ENCODE peak calls at places on chromosomes 2 and 18, in eight cellular contexts. H is psoas muscle, Q is cardiac fibroblast, G is AG09309, L is endodermal cell, U is BJ, N is body of pancreas, Z is mucosa of descending colon. T is an unnamed sample.

GRCh38 chr2:85234879-85235278 is 92.9 kb downstream of the TGOLN2 start:
- DNase-seq in G (no peak), H (no peak), U (no peak), L (no peak), N (no peak), Z (no peak), Q (no peak), T (no peak)

GRCh38 chr18:44765451-44765850 is 84.8 kb downstream of the SETBP1 start:
- DNase-seq in H (no peak), Q (no peak), L (no peak), U (no peak), Z (no peak), G (no peak), N (no peak), T (no peak)

GRCh38 chr2:16774980-16775963 is 109.6 kb upstream of the CYRIA start:
- DNase-seq in U (no peak), Z (no peak), H (no peak), Q (peak; percentile 11), G (no peak), N (no peak), L (peak; percentile 80), T (no peak)

GRCh38 chr18:78625895-78626294 is 353.7 kb upstream of the SALL3 start:
- DNase-seq in H (no peak), Q (no peak), G (no peak), Z (no peak), N (no peak), U (no peak), L (no peak), T (no peak)

GRCh38 chr2:76281176-76281841 is 570.6 kb upstream of the GCFC2 start:
- DNase-seq in N (no peak), Q (no peak), U (no peak), H (no peak), L (no peak), G (no peak), Z (no peak), T (no peak)

GRCh38 chr2:163802289-163802688 is 66.5 kb upstream of the FIGN start:
- DNase-seq in Z (no peak), N (no peak), H (no peak), Q (no peak), L (no peak), G (no peak), U (no peak), T (no peak)

GRCh38 chr2:190746971-190747761 is 98.3 kb downstream of the NAB1 start:
- DNase-seq in Z (no peak), L (no peak), U (no peak), H (no peak), Q (peak; percentile 57), N (no peak), G (peak; percentile 57), T (no peak)

GRCh38 chr2:217903859-217904613 is 98.8 kb downstream of the TNS1 start:
- DNase-seq in U (no peak), N (peak; percentile 93), H (peak; percentile 87), L (no peak), Z (no peak), G (no peak), Q (peak; percentile 66), T (no peak)

GRCh38 chr2:101349893-101350662 is 37.2 kb downstream of the CREG2 start:
- DNase-seq in L (no peak), G (no peak), N (no peak), Q (peak; percentile 80), U (no peak), H (no peak), Z (no peak), T (no peak)

GRCh38 chr2:182625814-182626213 is 90.2 kb upstream of the DNAJC10 start:
- DNase-seq in G (no peak), Q (no peak), H (no peak), U (no peak), N (no peak), L (peak; percentile 72), Z (no peak), T (no peak)

GRCh38 chr2:177165731-177166711 is 46.6 kb upstream of the HNRNPA3 start:
- DNase-seq in Z (no peak), U (no peak), Q (peak; percentile 32), G (no peak), N (peak; percentile 17), H (no peak), L (no peak), T (peak; percentile 59)

GRCh38 chr2:157899125-157899839 is 23.2 kb upstream of the ACVR1 start:
- DNase-seq in N (no peak), Q (no peak), L (no peak), H (no peak), G (no peak), U (no peak), Z (no peak), T (no peak)

GRCh38 chr2:198326431-198326830 is 522.0 kb downstream of the PLCL1 start:
- DNase-seq in G (no peak), U (no peak), L (no peak), N (no peak), H (no peak), Z (no peak), Q (no peak), T (no peak)

GRCh38 chr2:198325359-198325758 is 521.0 kb downstream of the PLCL1 start:
- DNase-seq in L (no peak), Q (no peak), G (no peak), U (no peak), Z (no peak), N (no peak), H (no peak), T (no peak)

GRCh38 chr2:198324071-198324470 is 519.7 kb downstream of the PLCL1 start:
- DNase-seq in Z (no peak), H (no peak), U (no peak), G (no peak), L (no peak), N (no peak), Q (no peak), T (no peak)

GRCh38 chr2:198321522-198322088 is 517.2 kb downstream of the PLCL1 start:
- DNase-seq in Q (peak; percentile 27), Z (no peak), H (no peak), G (no peak), U (no peak), N (no peak), L (no peak), T (no peak)

GRCh38 chr2:198322275-198322674 is 517.9 kb downstream of the PLCL1 start:
- DNase-seq in Q (no peak), Z (no peak), L (peak; percentile 77), N (no peak), H (no peak), U (no peak), G (no peak), T (no peak)
- TF ChIP-seq CTCF in Q (peak; percentile 38), Z (no peak), L (peak; percentile 82), N (no peak), H (no peak), U (peak; percentile 22), G (no peak), T (no peak)

GRCh38 chr2:230865324-230865765 is 603 bp downstream of the ITM2C start:
- DNase-seq in N (no peak), G (no peak), Z (no peak), U (no peak), H (no peak), L (peak; percentile 80), Q (no peak), T (no peak)

GRCh38 chr2:230864605-230865323 is at the start of gene ITM2C:
- DNase-seq in L (peak; percentile 92), H (peak; percentile 76), Z (peak; percentile 90), G (no peak), Q (peak; percentile 51), N (peak; percentile 80), U (no peak), T (peak; percentile 92)

GRCh38 chr2:230864122-230864604 is 579 bp upstream of the ITM2C start:
- DNase-seq in N (no peak), U (no peak), H (no peak), L (no peak), G (no peak), Z (no peak), Q (no peak), T (peak; percentile 21)

GRCh38 chr2:230866704-230867561 is 2.2 kb downstream of the ITM2C start:
- DNase-seq in U (no peak), N (peak; percentile 68), Z (peak; percentile 83), H (peak; percentile 64), L (peak; percentile 67), Q (peak; percentile 19), G (no peak), T (peak; percentile 22)

GRCh38 chr2:230865766-230866703 is 1.3 kb downstream of the ITM2C start:
- DNase-seq in N (peak; percentile 50), H (peak; percentile 62), G (no peak), Z (peak; percentile 94), U (no peak), Q (no peak), L (peak; percentile 82), T (peak; percentile 59)
- TF ChIP-seq CTCF in N (no peak), H (no peak), G (peak; percentile 22), Z (peak; percentile 35), U (peak; percentile 58), Q (peak; percentile 9), L (peak; percentile 44), T (no peak)

GRCh38 chr2:240560480-240561324 is 545 bp downstream of the DUSP28 start:
- DNase-seq in Q (peak; percentile 98), Z (peak; percentile 100), G (peak; percentile 86), H (peak; percentile 100), N (peak; percentile 100), U (peak; percentile 81), L (peak; percentile 100), T (peak; percentile 97)
- TF ChIP-seq CTCF in Q (peak; percentile 32), Z (no peak), G (peak; percentile 29), H (peak; percentile 26), N (peak; percentile 56), U (peak; percentile 52), L (peak; percentile 57), T (no peak)

GRCh38 chr2:73921581-73921980 is 5.1 kb upstream of the DGUOK start:
- DNase-seq in Q (no peak), N (no peak), Z (no peak), G (no peak), U (no peak), H (no peak), L (no peak), T (no peak)
- TF ChIP-seq CTCF in Q (no peak), N (no peak), Z (no peak), G (no peak), U (no peak), H (no peak), L (no peak), T (no peak)

GRCh38 chr18:7601249-7601620 is 34.1 kb downstream of the PTPRM start:
- DNase-seq in U (no peak), Z (no peak), G (no peak), Q (peak; percentile 64), N (no peak), L (peak; percentile 76), H (no peak), T (no peak)
- TF ChIP-seq CTCF in U (peak; percentile 23), Z (no peak), G (no peak), Q (peak; percentile 18), N (no peak), L (peak; percentile 67), H (no peak), T (no peak)

DNA sequence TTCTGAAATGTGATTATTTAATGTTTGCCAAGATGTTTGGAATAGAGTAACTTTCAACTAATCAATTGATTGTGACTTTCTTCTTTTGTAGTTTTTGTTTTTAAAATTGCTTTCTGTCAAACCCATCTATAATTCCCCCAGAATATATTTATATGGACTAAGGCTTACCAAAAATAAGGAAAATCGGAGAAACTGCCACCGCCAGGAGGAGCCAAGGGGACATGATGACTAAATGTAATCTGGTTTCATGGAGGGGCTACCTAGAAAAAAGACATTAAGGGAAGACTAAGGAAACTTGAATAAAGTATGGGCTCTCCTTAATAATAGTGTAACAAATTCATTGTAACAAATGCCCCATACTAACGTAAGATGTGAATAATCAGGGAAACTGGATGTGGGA is 19.5 kb downstream of the BOLA3 start:
- DNase-seq in G (no peak), L (peak; percentile 74), U (no peak), N (no peak), Z (no peak), H (no peak), Q (no peak), T (no peak)
- TF ChIP-seq CTCF in G (peak; percentile 14), L (peak; percentile 75), U (peak; percentile 33), N (no peak), Z (no peak), H (no peak), Q (no peak), T (no peak)

T was measured in GM13976.